ENCODE peak calls at places on chromosomes 2 and 18, in nine cellular contexts. One of them, this sample, is unnamed.

GRCh38 chr2:201313362-201313761 is 43.8 kb downstream of the FLACC1 start:
- DNase-seq in fibroblast of the aortic adventitia: no peak
- DNase-seq in adrenal gland: no peak
- DNase-seq in endothelial cell: no peak
- DNase-seq in AG09309: no peak
- DNase-seq in RWPE1: no peak
- DNase-seq in prostate gland: no peak
- DNase-seq in cardiac fibroblast: no peak
- DNase-seq in keratinocyte: peak; percentile 2
- DNase-seq in this sample: no peak

GRCh38 chr2:56167616-56168015 is 16.2 kb upstream of the CCDC85A start:
- DNase-seq in RWPE1: no peak
- DNase-seq in endothelial cell: no peak
- DNase-seq in prostate gland: no peak
- DNase-seq in cardiac fibroblast: peak; percentile 20
- DNase-seq in keratinocyte: no peak
- DNase-seq in adrenal gland: no peak
- DNase-seq in AG09309: no peak
- DNase-seq in fibroblast of the aortic adventitia: no peak
- DNase-seq in this sample: no peak

GRCh38 chr2:96247009-96247408 is 18.8 kb downstream of the TMEM127 start:
- DNase-seq in AG09309: no peak
- DNase-seq in fibroblast of the aortic adventitia: no peak
- DNase-seq in endothelial cell: no peak
- DNase-seq in RWPE1: no peak
- DNase-seq in cardiac fibroblast: no peak
- DNase-seq in keratinocyte: no peak
- DNase-seq in prostate gland: no peak
- DNase-seq in adrenal gland: no peak
- DNase-seq in this sample: no peak

GRCh38 chr2:8229546-8229986 is 452.3 kb upstream of the ID2 start:
- DNase-seq in fibroblast of the aortic adventitia: peak; percentile 84
- DNase-seq in keratinocyte: no peak
- DNase-seq in adrenal gland: peak; percentile 60
- DNase-seq in prostate gland: peak; percentile 46
- DNase-seq in RWPE1: peak; percentile 13
- DNase-seq in AG09309: peak; percentile 40
- DNase-seq in cardiac fibroblast: peak; percentile 76
- DNase-seq in endothelial cell: no peak
- DNase-seq in this sample: no peak

GRCh38 chr2:168246072-168246482 is 1.3 kb downstream of the STK39 start:
- DNase-seq in adrenal gland: no peak
- DNase-seq in AG09309: no peak
- DNase-seq in RWPE1: no peak
- DNase-seq in prostate gland: no peak
- DNase-seq in keratinocyte: no peak
- DNase-seq in fibroblast of the aortic adventitia: peak; percentile 41
- DNase-seq in cardiac fibroblast: no peak
- DNase-seq in endothelial cell: no peak
- DNase-seq in this sample: no peak

GRCh38 chr2:21361406-21361805 is 237.6 kb downstream of the TDRD15 start:
- DNase-seq in adrenal gland: no peak
- DNase-seq in AG09309: no peak
- DNase-seq in prostate gland: no peak
- DNase-seq in fibroblast of the aortic adventitia: no peak
- DNase-seq in RWPE1: no peak
- DNase-seq in endothelial cell: no peak
- DNase-seq in keratinocyte: no peak
- DNase-seq in cardiac fibroblast: no peak
- DNase-seq in this sample: no peak

GRCh38 chr2:108607706-108608301 is 73.5 kb downstream of the LIMS1 start:
- DNase-seq in endothelial cell: peak; percentile 30
- DNase-seq in AG09309: no peak
- DNase-seq in prostate gland: peak; percentile 36
- DNase-seq in RWPE1: no peak
- DNase-seq in cardiac fibroblast: peak; percentile 63
- DNase-seq in keratinocyte: no peak
- DNase-seq in fibroblast of the aortic adventitia: peak; percentile 64
- DNase-seq in adrenal gland: no peak
- DNase-seq in this sample: no peak

GRCh38 chr18:26425148-26425531 is 123.2 kb downstream of the KCTD1 start:
- DNase-seq in keratinocyte: no peak
- DNase-seq in prostate gland: no peak
- DNase-seq in AG09309: no peak
- DNase-seq in endothelial cell: no peak
- DNase-seq in adrenal gland: no peak
- DNase-seq in fibroblast of the aortic adventitia: no peak
- DNase-seq in cardiac fibroblast: no peak
- DNase-seq in RWPE1: no peak
- DNase-seq in this sample: no peak

GRCh38 chr2:135198481-135198880 is 146.4 kb downstream of the RAB3GAP1 start:
- DNase-seq in prostate gland: no peak
- DNase-seq in fibroblast of the aortic adventitia: no peak
- DNase-seq in endothelial cell: no peak
- DNase-seq in AG09309: no peak
- DNase-seq in keratinocyte: no peak
- DNase-seq in cardiac fibroblast: no peak
- DNase-seq in adrenal gland: no peak
- DNase-seq in RWPE1: no peak
- DNase-seq in this sample: no peak

GRCh38 chr2:237665713-237666143 is 38.3 kb downstream of the LRRFIP1 start:
- DNase-seq in adrenal gland: no peak
- DNase-seq in prostate gland: no peak
- DNase-seq in AG09309: no peak
- DNase-seq in RWPE1: no peak
- DNase-seq in endothelial cell: no peak
- DNase-seq in fibroblast of the aortic adventitia: no peak
- DNase-seq in keratinocyte: no peak
- DNase-seq in cardiac fibroblast: no peak
- DNase-seq in this sample: no peak

GRCh38 chr2:177556134-177556533 is 163.6 kb downstream of the AGPS start:
- DNase-seq in cardiac fibroblast: no peak
- DNase-seq in RWPE1: no peak
- DNase-seq in endothelial cell: no peak
- DNase-seq in adrenal gland: no peak
- DNase-seq in AG09309: no peak
- DNase-seq in prostate gland: no peak
- DNase-seq in fibroblast of the aortic adventitia: no peak
- DNase-seq in keratinocyte: no peak
- DNase-seq in this sample: no peak

GRCh38 chr18:57797209-57797651 is 5.9 kb downstream of the ATP8B1 start:
- DNase-seq in adrenal gland: no peak
- DNase-seq in RWPE1: no peak
- DNase-seq in fibroblast of the aortic adventitia: no peak
- DNase-seq in prostate gland: no peak
- DNase-seq in AG09309: no peak
- DNase-seq in keratinocyte: no peak
- DNase-seq in cardiac fibroblast: no peak
- DNase-seq in endothelial cell: no peak
- DNase-seq in this sample: no peak

GRCh38 chr2:212709287-212709686 is 170.7 kb upstream of the ERBB4 start:
- DNase-seq in keratinocyte: no peak
- DNase-seq in adrenal gland: no peak
- DNase-seq in cardiac fibroblast: no peak
- DNase-seq in AG09309: no peak
- DNase-seq in RWPE1: no peak
- DNase-seq in endothelial cell: no peak
- DNase-seq in prostate gland: no peak
- DNase-seq in fibroblast of the aortic adventitia: no peak
- DNase-seq in this sample: no peak

GRCh38 chr2:66587216-66587615 is 152.3 kb downstream of the MEIS1 start:
- DNase-seq in AG09309: no peak
- DNase-seq in adrenal gland: no peak
- DNase-seq in cardiac fibroblast: peak; percentile 32
- DNase-seq in keratinocyte: no peak
- DNase-seq in fibroblast of the aortic adventitia: no peak
- DNase-seq in endothelial cell: peak; percentile 50
- DNase-seq in RWPE1: no peak
- DNase-seq in prostate gland: no peak
- DNase-seq in this sample: peak; percentile 30

GRCh38 chr2:3289526-3289925 is 88.1 kb downstream of the EIPR1 start:
- DNase-seq in RWPE1: no peak
- DNase-seq in endothelial cell: no peak
- DNase-seq in fibroblast of the aortic adventitia: no peak
- DNase-seq in adrenal gland: no peak
- DNase-seq in cardiac fibroblast: no peak
- DNase-seq in keratinocyte: no peak
- DNase-seq in prostate gland: no peak
- DNase-seq in AG09309: no peak
- DNase-seq in this sample: no peak

GRCh38 chr18:1513519-1513918 is 608.8 kb downstream of the ADCYAP1 start:
- DNase-seq in cardiac fibroblast: no peak
- DNase-seq in fibroblast of the aortic adventitia: no peak
- DNase-seq in AG09309: no peak
- DNase-seq in prostate gland: no peak
- DNase-seq in RWPE1: no peak
- DNase-seq in endothelial cell: no peak
- DNase-seq in adrenal gland: no peak
- DNase-seq in keratinocyte: no peak
- DNase-seq in this sample: no peak
- TF ChIP-seq CTCF in cardiac fibroblast: no peak
- TF ChIP-seq CTCF in fibroblast of the aortic adventitia: no peak
- TF ChIP-seq CTCF in AG09309: no peak
- TF ChIP-seq CTCF in prostate gland: no peak
- TF ChIP-seq CTCF in RWPE1: peak; percentile 9
- TF ChIP-seq CTCF in endothelial cell: no peak
- TF ChIP-seq CTCF in adrenal gland: no peak
- TF ChIP-seq CTCF in keratinocyte: no peak
- TF ChIP-seq CTCF in this sample: peak; percentile 55

GRCh38 chr2:238884122-238884811 is 36.4 kb downstream of the TWIST2 start:
- DNase-seq in keratinocyte: no peak
- DNase-seq in endothelial cell: no peak
- DNase-seq in RWPE1: no peak
- DNase-seq in fibroblast of the aortic adventitia: no peak
- DNase-seq in prostate gland: no peak
- DNase-seq in cardiac fibroblast: no peak
- DNase-seq in adrenal gland: no peak
- DNase-seq in AG09309: no peak
- DNase-seq in this sample: no peak
- TF ChIP-seq CTCF in keratinocyte: no peak
- TF ChIP-seq CTCF in endothelial cell: no peak
- TF ChIP-seq CTCF in RWPE1: no peak
- TF ChIP-seq CTCF in fibroblast of the aortic adventitia: no peak
- TF ChIP-seq CTCF in prostate gland: no peak
- TF ChIP-seq CTCF in cardiac fibroblast: no peak
- TF ChIP-seq CTCF in adrenal gland: no peak
- TF ChIP-seq CTCF in AG09309: no peak
- TF ChIP-seq CTCF in this sample: no peak

DNA sequence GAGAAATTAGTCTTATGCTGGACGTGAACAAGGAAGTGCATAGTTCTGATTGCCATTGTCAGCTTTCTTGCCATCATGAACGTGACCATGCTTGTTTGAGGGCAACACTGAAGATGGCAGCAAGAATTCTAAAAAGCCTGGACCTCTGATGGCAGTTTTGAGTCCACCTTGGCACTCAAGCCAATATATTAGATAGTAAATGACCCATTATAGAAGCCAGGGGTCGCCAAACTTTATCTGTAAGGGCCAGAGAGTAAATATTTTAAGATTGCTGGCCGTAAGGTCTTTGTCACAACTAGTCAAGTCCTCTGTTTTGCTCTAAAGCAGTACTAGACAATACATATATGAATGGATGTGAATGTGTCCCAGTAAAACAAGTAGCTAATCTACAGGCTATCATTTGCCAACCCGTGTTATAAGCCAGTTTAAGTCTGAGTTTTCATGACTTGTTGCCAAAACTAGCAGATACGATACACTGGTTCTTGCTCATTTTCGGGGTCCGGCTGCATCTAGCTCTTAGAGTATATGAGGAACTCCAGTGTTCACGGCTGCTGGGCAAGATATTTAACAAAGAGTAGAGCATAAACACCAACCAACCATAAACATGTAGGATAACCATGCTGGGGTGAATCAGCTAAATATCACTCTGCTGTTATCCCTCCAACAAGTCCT is 73.1 kb upstream of the PELI1 start:
- DNase-seq in AG09309: no peak
- DNase-seq in cardiac fibroblast: no peak
- DNase-seq in endothelial cell: no peak
- DNase-seq in fibroblast of the aortic adventitia: no peak
- DNase-seq in adrenal gland: no peak
- DNase-seq in prostate gland: no peak
- DNase-seq in RWPE1: no peak
- DNase-seq in keratinocyte: no peak
- DNase-seq in this sample: no peak
- TF ChIP-seq CTCF in AG09309: no peak
- TF ChIP-seq CTCF in cardiac fibroblast: no peak
- TF ChIP-seq CTCF in endothelial cell: no peak
- TF ChIP-seq CTCF in fibroblast of the aortic adventitia: no peak
- TF ChIP-seq CTCF in adrenal gland: no peak
- TF ChIP-seq CTCF in prostate gland: no peak
- TF ChIP-seq CTCF in RWPE1: no peak
- TF ChIP-seq CTCF in keratinocyte: no peak
- TF ChIP-seq CTCF in this sample: no peak

GRCh38 chr2:231387904-231388724 is 7.4 kb upstream of the B3GNT7 start:
- DNase-seq in fibroblast of the aortic adventitia: peak; percentile 14
- DNase-seq in endothelial cell: no peak
- DNase-seq in AG09309: no peak
- DNase-seq in cardiac fibroblast: peak; percentile 36
- DNase-seq in RWPE1: no peak
- DNase-seq in keratinocyte: no peak
- DNase-seq in prostate gland: no peak
- DNase-seq in adrenal gland: no peak
- DNase-seq in this sample: no peak
- TF ChIP-seq CTCF in fibroblast of the aortic adventitia: no peak
- TF ChIP-seq CTCF in endothelial cell: no peak
- TF ChIP-seq CTCF in AG09309: no peak
- TF ChIP-seq CTCF in cardiac fibroblast: peak; percentile 1
- TF ChIP-seq CTCF in RWPE1: no peak
- TF ChIP-seq CTCF in keratinocyte: no peak
- TF ChIP-seq CTCF in prostate gland: no peak
- TF ChIP-seq CTCF in adrenal gland: no peak
- TF ChIP-seq CTCF in this sample: no peak

GRCh38 chr2:38539086-38539485 is 63.6 kb downstream of the HNRNPLL start:
- DNase-seq in RWPE1: no peak
- DNase-seq in cardiac fibroblast: no peak
- DNase-seq in keratinocyte: no peak
- DNase-seq in prostate gland: no peak
- DNase-seq in AG09309: no peak
- DNase-seq in adrenal gland: no peak
- DNase-seq in fibroblast of the aortic adventitia: no peak
- DNase-seq in endothelial cell: no peak
- DNase-seq in this sample: no peak
- TF ChIP-seq CTCF in RWPE1: no peak
- TF ChIP-seq CTCF in cardiac fibroblast: no peak
- TF ChIP-seq CTCF in keratinocyte: no peak
- TF ChIP-seq CTCF in prostate gland: no peak
- TF ChIP-seq CTCF in AG09309: no peak
- TF ChIP-seq CTCF in adrenal gland: no peak
- TF ChIP-seq CTCF in fibroblast of the aortic adventitia: no peak
- TF ChIP-seq CTCF in endothelial cell: no peak
- TF ChIP-seq CTCF in this sample: no peak

DNA sequence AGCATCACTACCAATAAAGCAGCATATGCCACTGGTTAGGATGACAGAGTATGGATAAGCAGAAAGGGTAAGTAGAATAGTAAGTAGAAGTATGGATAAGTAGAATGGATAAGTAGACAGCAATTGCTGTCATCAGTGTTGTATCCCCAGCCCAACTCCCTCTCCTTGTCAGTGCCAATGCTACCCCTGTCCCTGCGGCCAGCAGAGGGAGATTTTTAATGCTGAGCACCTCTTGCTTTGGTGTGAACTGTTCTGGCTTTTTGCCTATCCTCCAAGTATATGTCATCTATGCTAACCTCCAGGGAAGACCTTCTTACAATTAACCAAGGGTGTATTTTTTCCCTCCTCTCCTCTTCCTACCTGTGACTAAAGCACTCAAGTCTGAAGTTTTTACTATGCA is 136.7 kb upstream of the SPHKAP start:
- DNase-seq in fibroblast of the aortic adventitia: peak; percentile 10
- DNase-seq in AG09309: no peak
- DNase-seq in RWPE1: peak; percentile 11
- DNase-seq in endothelial cell: peak; percentile 64
- DNase-seq in cardiac fibroblast: peak; percentile 55
- DNase-seq in adrenal gland: peak; percentile 25
- DNase-seq in prostate gland: no peak
- DNase-seq in keratinocyte: no peak
- DNase-seq in this sample: no peak
- TF ChIP-seq CTCF in fibroblast of the aortic adventitia: no peak
- TF ChIP-seq CTCF in AG09309: peak; percentile 29
- TF ChIP-seq CTCF in RWPE1: no peak
- TF ChIP-seq CTCF in endothelial cell: peak; percentile 70
- TF ChIP-seq CTCF in cardiac fibroblast: peak; percentile 55
- TF ChIP-seq CTCF in adrenal gland: peak; percentile 57
- TF ChIP-seq CTCF in prostate gland: peak; percentile 13
- TF ChIP-seq CTCF in keratinocyte: no peak
- TF ChIP-seq CTCF in this sample: peak; percentile 57

This sample was measured in PC-9.